ENCODE peak calls at places on chromosomes 11 and 22, in eight cellular contexts. A is effector memory CD4-positive, alpha-beta T cell; Y is heart left ventricle; S is G401; V is activated CD4-positive, alpha-beta T cell treated with anti-CD3 and anti-CD28 coated beads, Interleukin-2, amount 10 ng/mL, durations not matched to agents 7 days and 5 days; F is naive thymus-derived CD8-positive, alpha-beta T cell; Z is stimulated activated CD4-positive, alpha-beta T cell treated with anti-CD3 and anti-CD28 coated beads, TNF-alpha, amount 100 ng/mL, for 24 hours; I is stimulated activated naive CD4-positive, alpha-beta T cell. E is an unnamed sample.

GRCh38 chr11:110524227-110524626 is 94.5 kb downstream of the FDX1 start:
- DNase-seq in F (no peak), I (no peak), S (no peak), Z (no peak), Y (no peak), A (no peak), V (no peak), E (no peak)

GRCh38 chr11:58618215-58618614 is 4.2 kb upstream of the CNTF start:
- DNase-seq in A (no peak), Y (no peak), S (no peak), Z (no peak), I (no peak), F (no peak), V (no peak), E (no peak)

GRCh38 chr11:67558084-67558772 is 25.4 kb upstream of the GSTP1 start:
- DNase-seq in V (no peak), I (no peak), S (no peak), A (no peak), F (no peak), Y (no peak), Z (no peak), E (no peak)

GRCh38 chr22:42074153-42074750 is at the start of gene PHETA2:
- DNase-seq in Y (peak; percentile 82), Z (peak; percentile 40), A (no peak), F (peak; percentile 35), V (peak; percentile 58), S (no peak), I (peak; percentile 42), E (peak; percentile 51)

GRCh38 chr22:48849513-48849912 is 978.2 kb downstream of the BRD1 start:
- DNase-seq in A (no peak), F (no peak), Z (no peak), Y (no peak), V (no peak), I (no peak), S (no peak), E (no peak)

GRCh38 chr22:35638408-35638807 is 9.8 kb upstream of the APOL6 start:
- DNase-seq in I (no peak), F (no peak), S (no peak), V (no peak), A (no peak), Z (no peak), Y (peak; percentile 93), E (no peak)

GRCh38 chr11:61556621-61557020 is 24.3 kb downstream of the SYT7 start:
- DNase-seq in S (no peak), Z (no peak), F (no peak), Y (no peak), V (no peak), A (no peak), I (no peak), E (no peak)

GRCh38 chr11:108818971-108819370 is 154.1 kb downstream of the DDX10 start:
- DNase-seq in I (no peak), Y (no peak), A (no peak), F (no peak), S (no peak), V (no peak), Z (no peak), E (no peak)

GRCh38 chr11:113103932-113104331 is 142.7 kb downstream of the NCAM1 start:
- DNase-seq in S (no peak), F (no peak), A (no peak), Z (no peak), Y (no peak), I (no peak), V (no peak), E (no peak)

GRCh38 chr11:12289667-12290476 is 87.5 kb upstream of the PARVA start:
- DNase-seq in S (no peak), A (no peak), Y (no peak), F (no peak), I (no peak), Z (no peak), V (no peak), E (no peak)

GRCh38 chr11:82675838-82676237 is 57.8 kb downstream of the FAM181B start:
- DNase-seq in V (no peak), A (no peak), Y (no peak), F (no peak), I (no peak), Z (no peak), S (no peak), E (no peak)

GRCh38 chr11:11841121-11841604 is 609 bp upstream of the USP47 start:
- DNase-seq in A (no peak), V (peak; percentile 13), F (no peak), Y (peak; percentile 74), Z (no peak), S (peak; percentile 74), I (no peak), E (no peak)

GRCh38 chr22:37428649-37429586 is 1.6 kb upstream of the ELFN2 start:
- DNase-seq in V (peak; percentile 60), S (peak; percentile 43), F (peak; percentile 33), I (peak; percentile 71), Z (peak; percentile 53), A (peak; percentile 27), Y (peak; percentile 66), E (peak; percentile 32)

GRCh38 chr11:61776561-61777075 is 15.8 kb downstream of the TMEM258 start:
- DNase-seq in V (peak; percentile 75), I (peak; percentile 6), Z (peak; percentile 65), F (no peak), A (no peak), Y (peak; percentile 63), S (peak; percentile 26), E (no peak)

E was measured in CD4-positive, CD25-positive, alpha-beta regulatory T cell.